ENCODE peak calls at places on chromosomes 4 and X, in four cellular contexts. S, Z, T and H are unnamed samples.

GRCh38 chr4:13399257-13399656 is 84.9 kb downstream of the RAB28 start:
- DNase-seq in S (no peak), Z (no peak), T (no peak), H (no peak)

GRCh38 chr4:185773419-185773818 is 38.6 kb downstream of the SORBS2 start:
- DNase-seq in Z (no peak), S (no peak), T (peak; percentile 69), H (no peak)

GRCh38 chr4:55303818-55304217 is 42.2 kb upstream of the SRD5A3 start:
- DNase-seq in Z (no peak), T (no peak), S (no peak), H (no peak)

GRCh38 chr4:167622481-167623240 is 388.4 kb upstream of the SPOCK3 start:
- DNase-seq in Z (peak; percentile 53), S (peak; percentile 70), T (no peak), H (peak; percentile 46)

GRCh38 chrX:2628751-2629315 is 62.3 kb upstream of the CD99 start:
- DNase-seq in S (no peak), Z (no peak), T (no peak), H (no peak)

GRCh38 chr4:102217775-102218174 is 127.5 kb downstream of the SLC39A8 start:
- DNase-seq in Z (no peak), S (no peak), T (no peak), H (no peak)

GRCh38 chr4:114980932-114981693 is 132.3 kb downstream of the NDST4 start:
- DNase-seq in T (no peak), S (no peak), Z (no peak), H (no peak)

GRCh38 chr4:7904942-7905341 is 34.7 kb downstream of the AFAP1 start:
- DNase-seq in Z (no peak), S (no peak), T (no peak), H (no peak)

GRCh38 chr4:100188829-100189228 is 1.4 kb downstream of the DDIT4L start:
- DNase-seq in Z (peak; percentile 74), T (no peak), S (no peak), H (no peak)

GRCh38 chrX:115226929-115227328 is 7.0 kb downstream of the LRCH2 start:
- DNase-seq in T (no peak), S (peak; percentile 13), Z (no peak), H (no peak)

GRCh38 chr4:58935336-58935735 is 1825.2 kb upstream of the IGFBP7 start:
- DNase-seq in Z (no peak), S (no peak), T (no peak), H (no peak)

GRCh38 chr4:13921805-13922204 is 294.3 kb upstream of the BOD1L1 start:
- DNase-seq in T (no peak), Z (no peak), S (no peak), H (no peak)

GRCh38 chr4:3037957-3038451 is 36.3 kb downstream of the HTT-AS start:
- DNase-seq in Z (peak; percentile 63), S (no peak), T (peak; percentile 84), H (no peak)

GRCh38 chr4:181685461-181685860 is 557.7 kb upstream of the TENM3 start:
- DNase-seq in S (no peak), Z (no peak), T (no peak), H (no peak)

GRCh38 chrX:14080031-14080430 is 50.3 kb upstream of the GEMIN8 start:
- DNase-seq in Z (no peak), S (no peak), T (no peak), H (no peak)

GRCh38 chr4:181007751-181008150 is 1235.5 kb upstream of the TENM3 start:
- DNase-seq in S (no peak), Z (no peak), T (no peak), H (no peak)

GRCh38 chrX:129161108-129161507 is 362.2 kb downstream of the SMARCA1 start:
- DNase-seq in S (peak; percentile 12), T (no peak), Z (no peak), H (no peak)

GRCh38 chr4:176376032-176376614 is 56.4 kb downstream of the SPCS3 start:
- DNase-seq in Z (no peak), T (no peak), S (no peak), H (no peak)

GRCh38 chr4:5050520-5050955 is 742 bp upstream of the STK32B start:
- DNase-seq in Z (peak; percentile 76), S (peak; percentile 81), T (peak; percentile 86), H (peak; percentile 69)

GRCh38 chr4:93346840-93347239 is 481.7 kb upstream of the ATOH1 start:
- DNase-seq in S (peak; percentile 14), T (no peak), Z (no peak), H (no peak)

GRCh38 chr4:155403886-155404285 is 27.1 kb upstream of the MAP9 start:
- DNase-seq in S (no peak), T (no peak), Z (no peak), H (no peak)

GRCh38 chr4:6582889-6583504 is 8.0 kb downstream of the MAN2B2 start:
- DNase-seq in Z (no peak), S (no peak), T (peak; percentile 33), H (no peak)

GRCh38 chrX:103215768-103216085 is 819 bp downstream of the BEX4 start:
- DNase-seq in Z (no peak), S (no peak), T (no peak), H (no peak)

GRCh38 chr4:76036855-76037254 is 985 bp upstream of the CXCL11 start:
- DNase-seq in T (no peak), Z (no peak), S (no peak), H (no peak)

GRCh38 chrX:136711147-136711546 is 63.2 kb downstream of the CD40LG start:
- DNase-seq in Z (peak; percentile 67), S (peak; percentile 23), T (peak; percentile 57), H (no peak)

GRCh38 chr4:76723916-76724315 is 174.0 kb downstream of the SOWAHB start:
- DNase-seq in Z (no peak), S (no peak), T (no peak), H (no peak)

GRCh38 chr4:68291256-68291655 is 45.8 kb upstream of the TMPRSS11B start:
- DNase-seq in T (no peak), S (no peak), Z (no peak), H (no peak)

GRCh38 chr4:51943221-51943620 is 76.9 kb downstream of the LRRC66 start:
- DNase-seq in Z (no peak), S (no peak), T (no peak), H (no peak)

GRCh38 chrX:40374486-40374885 is 206.3 kb upstream of the ATP6AP2 start:
- DNase-seq in S (no peak), Z (no peak), T (no peak), H (no peak)

GRCh38 chr4:65917486-65917885 is 247.2 kb upstream of the EPHA5 start:
- DNase-seq in T (no peak), Z (no peak), S (no peak), H (no peak)

GRCh38 chr4:108772402-108772801 is 9.5 kb upstream of the ETNPPL start:
- DNase-seq in S (no peak), Z (no peak), T (no peak), H (no peak)

GRCh38 chr4:95409750-95410149 is 139.0 kb downstream of the UNC5C start:
- DNase-seq in Z (no peak), S (no peak), T (no peak), H (no peak)

GRCh38 chrX:24271262-24271661 is 42.6 kb downstream of the SUPT20HL2 start:
- DNase-seq in T (no peak), S (no peak), Z (no peak), H (no peak)

GRCh38 chrX:83469551-83469950 is 38.5 kb upstream of the POU3F4 start:
- DNase-seq in S (peak; percentile 20), Z (no peak), T (no peak), H (peak; percentile 24)
- TF ChIP-seq CTCF in S (no peak), Z (peak; percentile 21), T (peak; percentile 8), H (peak; percentile 46)

GRCh38 chr4:124783847-124784246 is 71.3 kb upstream of the ANKRD50 start:
- DNase-seq in Z (no peak), T (no peak), S (no peak), H (no peak)

GRCh38 chr4:124785645-124786044 is 73.1 kb upstream of the ANKRD50 start:
- DNase-seq in Z (no peak), S (no peak), T (no peak), H (no peak)
- TF ChIP-seq CTCF in Z (no peak), S (no peak), T (no peak), H (no peak)

GRCh38 chr4:171765514-171765913 is 47.7 kb upstream of the GALNTL6 start:
- DNase-seq in T (no peak), S (no peak), Z (no peak), H (no peak)
- TF ChIP-seq CTCF in T (no peak), S (no peak), Z (no peak), H (no peak)

DNA sequence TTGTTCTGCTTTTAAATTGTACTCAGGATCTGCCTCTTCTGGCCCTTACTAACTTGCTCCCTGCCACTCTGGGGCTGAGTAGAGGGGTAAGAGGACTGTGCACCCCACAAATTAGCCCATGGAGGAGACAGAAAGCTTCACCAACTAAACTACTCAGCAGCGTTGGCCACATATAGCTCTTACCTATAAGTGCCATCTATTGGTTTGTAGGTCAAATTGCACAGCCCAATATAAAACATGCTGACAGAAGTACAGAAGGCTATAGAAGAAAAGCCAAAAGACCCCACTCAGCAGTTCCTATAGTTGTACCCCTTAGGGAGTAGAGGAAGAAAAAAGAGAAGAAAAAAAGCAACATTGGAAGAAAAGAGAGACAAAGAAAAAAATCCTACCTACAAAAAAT is 341.2 kb upstream of the FMR1 start:
- DNase-seq in S (no peak), T (no peak), Z (no peak), H (no peak)
- TF ChIP-seq CTCF in S (no peak), T (no peak), Z (no peak), H (no peak)

GRCh38 chr4:156970501-156971167 is 965 bp downstream of the PDGFC start:
- DNase-seq in T (peak; percentile 80), S (peak; percentile 63), Z (peak; percentile 81), H (peak; percentile 29)
- TF ChIP-seq CTCF in T (peak; percentile 51), S (no peak), Z (peak; percentile 50), H (no peak)

GRCh38 chrX:77595848-77596247 is 148.7 kb downstream of the FGF16 start:
- DNase-seq in T (no peak), Z (no peak), S (no peak), H (no peak)

GRCh38 chrX:77597511-77597910 is 150.3 kb downstream of the FGF16 start:
- DNase-seq in S (no peak), Z (no peak), T (no peak), H (no peak)

DNA sequence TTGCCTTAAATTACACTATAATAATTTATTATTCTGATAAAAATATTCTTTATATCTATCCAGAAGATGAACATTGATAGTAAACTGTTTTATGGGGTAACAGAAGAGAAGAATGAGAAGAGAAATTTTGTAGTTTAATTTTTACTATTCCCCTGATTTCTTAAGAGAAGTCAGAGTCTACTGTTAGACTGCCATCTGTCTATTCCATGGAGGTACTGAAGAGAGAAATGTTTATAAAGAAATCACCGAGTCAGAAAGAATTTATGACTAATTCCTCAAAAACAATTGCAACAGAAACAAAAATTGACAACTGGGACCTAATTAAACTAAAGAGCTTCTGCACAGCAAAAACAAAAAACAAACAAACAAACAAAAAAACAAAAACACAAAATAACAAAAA is 149.9 kb downstream of the FGF16 start:
- DNase-seq in Z (no peak), S (no peak), T (no peak), H (no peak)
- TF ChIP-seq CTCF in Z (peak; percentile 27), S (no peak), T (peak; percentile 35), H (no peak)

GRCh38 chrX:127038065-127038464 is 218.5 kb downstream of the PRR32 start:
- DNase-seq in Z (no peak), T (no peak), S (no peak), H (no peak)
- TF ChIP-seq CTCF in Z (no peak), T (peak; percentile 36), S (no peak), H (no peak)